ENCODE peak calls at places on chromosomes 5 and 9, in seven cellular contexts. F is HCT116, X is neural progenitor cell, T is PC-3, Q is MM.1S, J is GM23338, S is hepatocyte. H is an unnamed sample.

GRCh38 chr5:139839918-139840317 is 44.3 kb downstream of the PSD2 start:
- DNase-seq in F (no peak), X (no peak), T (no peak), Q (no peak), J (no peak), S (no peak), H (no peak)

GRCh38 chr5:152124413-152125082 is 199.9 kb upstream of the GLRA1 start:
- DNase-seq in F (no peak), X (peak), T (no peak), Q (no peak), J (peak), S (no peak), H (no peak)

GRCh38 chr5:58077387-58077786 is 382.5 kb downstream of the PLK2 start:
- DNase-seq in F (no peak), X (no peak), T (no peak), Q (no peak), J (no peak), S (no peak), H (no peak)

GRCh38 chr9:8261737-8262136 is 462.2 kb upstream of the DMAC1 start:
- DNase-seq in F (no peak), X (no peak), T (no peak), Q (no peak), J (no peak), S (no peak), H (no peak)

GRCh38 chr9:120949290-120949689 is 22.7 kb upstream of the TRAF1 start:
- DNase-seq in F (no peak), X (no peak), T (no peak), Q (no peak), J (no peak), S (no peak), H (no peak)

GRCh38 chr5:111999286-111999685 is 242.3 kb upstream of the NREP start:
- DNase-seq in F (no peak), X (no peak), T (peak), Q (no peak), J (no peak), S (no peak), H (peak)

GRCh38 chr9:113355197-113355596 is 5.9 kb downstream of the BSPRY start:
- DNase-seq in F (no peak), X (peak), T (no peak), Q (no peak), J (peak), S (no peak), H (no peak)

GRCh38 chr9:98380065-98380681 is 124.7 kb upstream of the TBC1D2 start:
- DNase-seq in F (no peak), X (peak), T (peak), Q (no peak), J (peak), S (peak), H (peak)

GRCh38 chr5:166497705-166498104 is 1793.7 kb upstream of the WWC1 start:
- DNase-seq in F (no peak), X (peak), T (no peak), Q (no peak), J (no peak), S (no peak), H (no peak)

GRCh38 chr5:130871346-130872086 is 293.5 kb downstream of the HINT1 start:
- DNase-seq in F (peak), X (peak), T (peak), Q (peak), J (peak), S (peak), H (peak)

GRCh38 chr5:14105717-14106435 is 37.3 kb upstream of the TRIO start:
- DNase-seq in F (peak), X (no peak), T (peak), Q (no peak), J (no peak), S (peak), H (peak)

GRCh38 chr9:126694206-126695081 is 80.7 kb downstream of the LMX1B start:
- DNase-seq in F (no peak), X (peak), T (no peak), Q (no peak), J (no peak), S (no peak), H (no peak)

GRCh38 chr5:1642621-1643061 is 118.9 kb upstream of the LPCAT1 start:
- DNase-seq in F (no peak), X (peak), T (no peak), Q (no peak), J (no peak), S (no peak), H (no peak)

GRCh38 chr5:53123702-53124101 is 14.1 kb upstream of the MOCS2 start:
- DNase-seq in F (no peak), X (no peak), T (peak), Q (no peak), J (no peak), S (no peak), H (peak)

GRCh38 chr9:86521936-86522335 is 167.7 kb upstream of the TUT7 start:
- DNase-seq in F (no peak), X (no peak), T (no peak), Q (no peak), J (no peak), S (no peak), H (no peak)

GRCh38 chr9:90141723-90142122 is 500.9 kb downstream of the DIRAS2 start:
- DNase-seq in F (no peak), X (peak), T (peak), Q (peak), J (peak), S (peak), H (peak)

GRCh38 chr9:131405429-131405828 is 11.5 kb downstream of the PRRC2B start:
- DNase-seq in F (no peak), X (peak), T (no peak), Q (no peak), J (peak), S (no peak), H (peak)

GRCh38 chr5:139578348-139578724 is 17.2 kb downstream of the UBE2D2 start:
- DNase-seq in F (no peak), X (no peak), T (no peak), Q (no peak), J (no peak), S (no peak), H (no peak)

GRCh38 chr5:120552638-120553037 is 88.5 kb downstream of the PRR16 start:
- DNase-seq in F (no peak), X (no peak), T (peak), Q (no peak), J (no peak), S (no peak), H (peak)

GRCh38 chr5:32866138-32866537 is 155.0 kb downstream of the NPR3 start:
- DNase-seq in F (no peak), X (no peak), T (peak), Q (no peak), J (no peak), S (no peak), H (no peak)

GRCh38 chr5:181204561-181205401 is at the start of gene TRIM7:
- DNase-seq in F (no peak), X (peak), T (peak), Q (no peak), J (peak), S (peak), H (peak)

GRCh38 chr5:175687231-175687701 is 29.4 kb downstream of the HRH2 start:
- DNase-seq in F (no peak), X (no peak), T (no peak), Q (no peak), J (no peak), S (no peak), H (no peak)

GRCh38 chr5:134561871-134562296 is 36.4 kb downstream of the JADE2 start:
- DNase-seq in F (peak), X (peak), T (peak), Q (no peak), J (peak), S (no peak), H (peak)

GRCh38 chr9:88660611-88661010 is 125.6 kb downstream of the NXNL2 start:
- DNase-seq in F (peak), X (peak), T (peak), Q (peak), J (peak), S (peak), H (peak)

GRCh38 chr9:121598167-121599000 is 53.0 kb upstream of the DAB2IP start:
- DNase-seq in F (peak), X (peak), T (peak), Q (no peak), J (peak), S (peak), H (peak)

GRCh38 chr5:6365142-6365976 is 13.0 kb downstream of the MED10 start:
- DNase-seq in F (no peak), X (no peak), T (peak), Q (no peak), J (no peak), S (no peak), H (peak)

GRCh38 chr9:127158995-127159801 is 36.8 kb upstream of the ANGPTL2 start:
- DNase-seq in F (peak), X (peak), T (no peak), Q (no peak), J (peak), S (peak), H (peak)

GRCh38 chr5:158471179-158471924 is 612.4 kb upstream of the CLINT1 start:
- DNase-seq in F (no peak), X (no peak), T (no peak), Q (no peak), J (no peak), S (peak), H (no peak)

GRCh38 chr5:28234356-28234968 is 1196.1 kb upstream of the CDH9 start:
- DNase-seq in F (no peak), X (no peak), T (peak), Q (no peak), J (no peak), S (no peak), H (no peak)

GRCh38 chr9:14993891-14994554 is 83.8 kb upstream of the FREM1 start:
- DNase-seq in F (no peak), X (no peak), T (no peak), Q (no peak), J (peak), S (no peak), H (peak)

GRCh38 chr9:93111001-93111370 is 15.0 kb downstream of the CARD19 start:
- DNase-seq in F (no peak), X (no peak), T (no peak), Q (no peak), J (no peak), S (no peak), H (no peak)

GRCh38 chr9:69677931-69678330 is 5.8 kb upstream of the APBA1 start:
- DNase-seq in F (no peak), X (no peak), T (no peak), Q (no peak), J (no peak), S (no peak), H (no peak)

GRCh38 chr9:101093620-101094019 is 65.1 kb downstream of the PLPPR1 start:
- DNase-seq in F (no peak), X (no peak), T (peak), Q (no peak), J (no peak), S (peak), H (peak)

GRCh38 chr5:52811067-52811749 is 23.5 kb downstream of the ITGA1 start:
- DNase-seq in F (no peak), X (no peak), T (peak), Q (no peak), J (no peak), S (peak), H (peak)

GRCh38 chr5:57834829-57835554 is 352.4 kb upstream of the ACTBL2 start:
- DNase-seq in F (no peak), X (peak), T (no peak), Q (no peak), J (peak), S (peak), H (no peak)

GRCh38 chr9:16442622-16443021 is 427.8 kb downstream of the BNC2 start:
- DNase-seq in F (no peak), X (peak), T (peak), Q (no peak), J (peak), S (peak), H (peak)

GRCh38 chr9:108241384-108241783 is 614.4 kb downstream of the ACTL7B start:
- DNase-seq in F (peak), X (peak), T (no peak), Q (no peak), J (peak), S (no peak), H (peak)

GRCh38 chr9:98506422-98507054 is 202.2 kb downstream of the GABBR2 start:
- DNase-seq in F (no peak), X (no peak), T (no peak), Q (no peak), J (no peak), S (no peak), H (no peak)

GRCh38 chr9:83294816-83295215 is 231.9 kb upstream of the RASEF start:
- DNase-seq in F (no peak), X (no peak), T (no peak), Q (no peak), J (no peak), S (no peak), H (no peak)

GRCh38 chr9:136711751-136712689 is at the start of gene DIPK1B:
- DNase-seq in F (no peak), X (peak), T (no peak), Q (no peak), J (peak), S (peak), H (peak)
- TF ChIP-seq EZH2 in F (no peak), X (peak), T (no peak), Q (no peak), J (no peak), S (no peak), H (no peak)

DNA sequence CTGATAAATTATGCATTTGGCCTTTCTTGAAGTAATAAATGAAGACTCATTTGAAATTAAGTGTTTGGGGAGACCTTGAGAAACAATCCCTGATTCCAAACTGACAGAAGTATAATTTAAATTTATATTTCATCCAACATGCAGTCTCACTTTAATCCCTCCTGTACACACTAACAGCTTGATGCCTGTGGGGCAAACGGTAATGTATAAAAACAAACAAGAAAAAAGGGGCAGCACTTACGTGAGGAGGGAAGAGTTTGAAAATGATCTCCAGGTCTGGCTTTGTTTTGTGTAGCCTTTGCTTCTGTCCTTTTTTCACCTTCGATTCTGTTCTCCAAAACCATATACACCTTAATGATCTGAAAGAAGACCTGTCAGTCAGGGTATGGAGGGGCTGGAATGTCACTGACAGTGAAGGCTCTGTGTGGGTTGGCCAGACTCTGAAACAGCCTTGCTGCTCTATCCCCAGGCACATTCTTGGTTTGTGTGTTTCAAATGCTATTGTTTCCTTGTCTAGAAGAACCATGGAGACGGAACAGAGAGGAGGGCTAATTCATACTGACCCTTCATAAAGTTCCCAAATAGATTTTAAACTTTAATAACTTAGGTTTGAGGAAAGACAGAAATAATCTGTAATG is 338.2 kb upstream of the WWC1 start:
- DNase-seq in F (no peak), X (peak), T (no peak), Q (no peak), J (no peak), S (no peak), H (no peak)
- H2AFZ ChIP-seq in F (no peak), X (no peak), T (no peak), Q (no peak), J (no peak), S (no peak), H (no peak)

GRCh38 chr5:125481506-125482455 is 735.3 kb upstream of the ZNF608 start:
- DNase-seq in F (no peak), X (peak), T (no peak), Q (no peak), J (no peak), S (no peak), H (no peak)
- TF ChIP-seq EZH2phosphoT487 in F (no peak), X (peak), T (no peak), Q (no peak), J (no peak), S (peak), H (no peak)

GRCh38 chr9:137224850-137225694 is at the start of gene CYSRT1:
- DNase-seq in F (no peak), X (no peak), T (no peak), Q (no peak), J (no peak), S (no peak), H (peak)

GRCh38 chr9:137221095-137221374 is 1.0 kb downstream of the RNF208 start:
- DNase-seq in F (no peak), X (no peak), T (no peak), Q (no peak), J (no peak), S (no peak), H (no peak)

GRCh38 chr9:137222190-137223077 is at the start of gene RNF208:
- DNase-seq in F (no peak), X (peak), T (no peak), Q (no peak), J (peak), S (peak), H (peak)

GRCh38 chr9:137221477-137222111 is 446 bp downstream of the RNF208 start:
- DNase-seq in F (no peak), X (peak), T (no peak), Q (no peak), J (peak), S (no peak), H (no peak)

DNA sequence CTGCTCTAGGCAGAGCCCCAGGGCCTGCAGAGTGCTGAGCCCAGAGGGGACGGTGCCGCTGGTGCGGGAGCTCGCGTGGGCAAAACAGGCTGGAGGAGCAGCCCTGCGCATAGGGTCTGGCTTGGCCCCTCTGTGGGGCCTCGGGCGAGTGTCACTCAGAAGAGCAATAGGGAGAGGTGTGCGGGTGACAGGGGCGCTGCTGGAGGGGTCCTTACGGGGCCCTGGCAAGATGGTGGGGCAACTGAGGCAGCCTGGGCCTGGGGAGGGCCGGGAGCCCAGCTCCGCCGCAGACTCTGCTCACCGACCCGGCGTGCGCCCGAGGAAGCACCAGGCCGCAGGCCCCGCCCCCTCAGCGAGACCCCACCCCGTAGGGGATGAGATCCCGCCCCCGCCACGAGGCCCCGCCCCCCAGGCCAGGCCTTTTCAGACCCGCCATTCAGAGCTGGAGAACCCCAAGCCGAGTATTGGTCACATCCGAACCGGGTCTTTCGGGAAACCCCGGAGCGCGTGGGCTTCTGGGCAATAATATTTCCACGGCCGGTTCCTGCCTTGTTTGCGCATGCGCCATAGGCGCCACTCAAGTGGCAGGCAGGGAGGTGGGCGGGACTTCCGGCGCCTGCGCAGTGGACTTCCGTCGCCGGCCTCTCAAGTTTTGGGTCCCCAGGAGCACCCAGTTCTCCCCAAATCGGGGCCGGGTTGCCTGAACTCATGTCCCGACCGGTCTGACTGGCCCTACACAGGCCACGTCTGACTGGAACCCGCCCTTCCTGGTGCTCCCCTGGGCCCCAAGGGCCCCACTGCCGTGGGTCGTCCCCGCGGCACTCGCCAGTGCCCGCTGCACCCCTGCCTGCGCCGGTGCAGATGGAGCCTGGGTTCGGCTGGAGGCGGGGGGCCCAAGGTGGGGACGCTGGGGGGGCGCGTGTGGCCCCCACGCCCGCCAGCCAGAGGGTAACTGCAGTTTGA is 1.3 kb upstream of the RNF208 start:
- DNase-seq in F (peak), X (peak), T (peak), Q (peak), J (peak), S (peak), H (peak)
- TF ChIP-seq EZH2 in F (no peak), X (peak), T (no peak), Q (no peak), J (no peak), S (no peak), H (no peak)